ENCODE peak calls at places on chromosomes 11 and 22, in seven cellular contexts. U, C, J, R, N, E and K are unnamed samples.

GRCh38 chr11:68954970-68955958 is 25.5 kb downstream of the MRGPRD start:
- DNase-seq in R (no peak), C (peak), U (no peak), E (peak), N (peak), J (no peak), K (no peak)

GRCh38 chr22:29116397-29117123 is 43.7 kb downstream of the KREMEN1 start:
- DNase-seq in R (no peak), J (no peak), E (no peak), N (no peak), U (no peak), C (no peak), K (no peak)

GRCh38 chr11:60938500-60938899 is 13.5 kb downstream of the SLC15A3 start:
- DNase-seq in U (no peak), R (no peak), E (no peak), J (no peak), N (no peak), C (no peak), K (no peak)

GRCh38 chr11:46119352-46120216 is 1.7 kb downstream of the PHF21A start:
- DNase-seq in N (peak), E (peak), J (peak), C (peak), U (peak), R (peak), K (peak)

GRCh38 chr11:85945788-85946187 is 90.6 kb downstream of the CCDC83 start:
- DNase-seq in U (no peak), J (no peak), R (no peak), C (no peak), E (no peak), N (no peak), K (no peak)

GRCh38 chr11:96664108-96664507 is 274.3 kb downstream of the JRKL start:
- DNase-seq in J (no peak), R (no peak), U (no peak), C (no peak), N (no peak), E (no peak), K (no peak)

GRCh38 chr11:91231226-91231625 is 993.4 kb upstream of the FAT3 start:
- DNase-seq in J (no peak), C (no peak), R (no peak), U (no peak), N (no peak), E (no peak), K (no peak)

GRCh38 chr11:10454902-10455631 is at the start of gene AMPD3:
- DNase-seq in R (no peak), U (no peak), N (peak), J (no peak), C (no peak), E (peak), K (no peak)

GRCh38 chr22:19607198-19608113 is 83.2 kb upstream of the CLDN5 start:
- DNase-seq in C (no peak), R (no peak), E (no peak), J (no peak), N (peak), U (peak), K (no peak)

GRCh38 chr11:68659158-68659921 is 25.0 kb upstream of the GAL start:
- DNase-seq in R (no peak), J (no peak), C (peak), U (no peak), E (peak), N (peak), K (no peak)

GRCh38 chr11:75777461-75778110 is 9.0 kb downstream of the DGAT2 start:
- DNase-seq in U (no peak), E (no peak), C (no peak), J (no peak), N (no peak), R (no peak), K (no peak)

GRCh38 chr22:24433868-24434471 is 6.6 kb downstream of the ADORA2A start:
- DNase-seq in C (no peak), J (no peak), N (no peak), E (no peak), R (no peak), U (no peak), K (no peak)

GRCh38 chr11:2260491-2261364 is 9.7 kb downstream of the ASCL2 start:
- DNase-seq in E (peak), J (no peak), U (no peak), R (peak), C (no peak), N (no peak), K (no peak)

GRCh38 chr22:44454113-44454769 is 43.8 kb downstream of the RTL6 start:
- DNase-seq in U (peak), E (no peak), N (no peak), J (no peak), R (no peak), C (no peak), K (no peak)

GRCh38 chr11:74269161-74269809 is 42.2 kb downstream of the P4HA3 start:
- DNase-seq in U (no peak), J (no peak), E (no peak), R (no peak), C (no peak), N (peak), K (no peak)

GRCh38 chr11:128451651-128452470 is 135.5 kb downstream of the ETS1 start:
- DNase-seq in N (no peak), U (peak), E (peak), C (peak), J (no peak), R (no peak), K (no peak)

GRCh38 chr11:128450882-128451647 is 136.3 kb downstream of the ETS1 start:
- DNase-seq in C (no peak), U (no peak), N (no peak), R (no peak), E (no peak), J (no peak), K (no peak)

GRCh38 chr11:128447233-128447632 is 140.1 kb downstream of the ETS1 start:
- DNase-seq in R (no peak), E (no peak), J (no peak), U (no peak), N (no peak), C (no peak), K (no peak)

GRCh38 chr11:128448981-128449713 is 138.2 kb downstream of the ETS1 start:
- DNase-seq in U (no peak), E (no peak), N (no peak), C (no peak), R (no peak), J (no peak), K (no peak)

GRCh38 chr11:128448487-128448886 is 138.9 kb downstream of the ETS1 start:
- DNase-seq in U (peak), E (no peak), J (no peak), N (peak), C (no peak), R (no peak), K (no peak)
- H3K4me3 ChIP-seq in U (no peak), E (no peak), J (no peak), N (no peak), C (no peak), R (no peak), K (no peak)

GRCh38 chr11:111419641-111420327 is 40.7 kb upstream of the POU2AF1 start:
- DNase-seq in U (peak), C (no peak), N (no peak), R (no peak), J (no peak), E (no peak), K (no peak)
- H3K4me3 ChIP-seq in U (no peak), C (no peak), N (no peak), R (no peak), J (no peak), E (no peak), K (no peak)

GRCh38 chr11:116836648-116837023 is 786 bp downstream of the APOA1 start:
- DNase-seq in U (no peak), N (no peak), E (no peak), R (no peak), J (no peak), C (no peak), K (no peak)
- H3K4me3 ChIP-seq in U (no peak), N (no peak), E (no peak), R (no peak), J (no peak), C (no peak), K (no peak)

GRCh38 chr11:13134886-13135285 is 125.8 kb downstream of the RASSF10 start:
- DNase-seq in C (no peak), R (no peak), N (no peak), E (no peak), U (no peak), J (no peak), K (no peak)
- H3K4me3 ChIP-seq in C (no peak), R (no peak), N (no peak), E (no peak), U (no peak), J (no peak), K (no peak)

DNA sequence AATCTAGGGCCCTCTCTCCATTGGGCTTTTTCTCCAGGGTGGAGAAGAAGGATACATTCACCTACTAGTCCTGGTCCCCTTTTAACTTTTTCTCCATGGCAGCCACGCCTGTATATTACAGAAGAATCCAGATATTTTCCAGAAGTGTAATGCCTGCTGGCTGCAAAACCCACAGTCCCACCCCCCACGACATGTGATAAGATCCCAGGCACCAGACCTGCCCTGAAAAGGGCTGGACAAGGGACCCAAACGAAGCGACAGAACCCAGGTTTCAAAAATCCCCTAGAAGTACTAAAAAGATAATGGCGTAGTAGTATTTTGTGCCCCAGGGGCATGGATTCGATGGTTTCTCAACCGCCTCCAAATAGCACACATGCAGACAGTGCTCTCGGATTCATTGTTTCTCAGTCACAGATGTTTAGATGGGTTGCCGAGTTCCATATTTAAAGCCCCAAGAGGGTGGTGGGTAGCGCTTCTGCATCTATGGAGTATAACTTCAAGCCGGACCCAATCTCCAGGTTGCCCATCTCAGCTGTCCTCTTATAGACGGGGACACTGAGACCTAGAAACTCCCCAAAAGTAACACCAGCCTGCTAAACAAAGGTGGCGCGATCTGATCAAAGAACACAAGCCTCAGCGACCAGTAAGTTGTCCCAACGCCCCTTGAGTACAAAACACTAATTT is 2.6 kb downstream of the WT1 start:
- DNase-seq in C (no peak), R (no peak), N (no peak), E (no peak), U (no peak), J (no peak), K (no peak)
- H3K4me3 ChIP-seq in C (peak), R (no peak), N (no peak), E (peak), U (no peak), J (no peak), K (no peak)

GRCh38 chr11:116712428-116712827 is 60.4 kb downstream of the BUD13 start:
- DNase-seq in E (no peak), C (no peak), J (no peak), R (no peak), U (no peak), N (no peak), K (no peak)

GRCh38 chr11:116707746-116708145 is 65.0 kb downstream of the BUD13 start:
- DNase-seq in E (no peak), J (no peak), N (no peak), U (no peak), R (no peak), C (no peak), K (no peak)

GRCh38 chr11:116707250-116707649 is 65.5 kb downstream of the BUD13 start:
- DNase-seq in N (no peak), J (no peak), C (no peak), E (no peak), U (peak), R (no peak), K (no peak)

GRCh38 chr11:116710762-116711161 is 62.0 kb downstream of the BUD13 start:
- DNase-seq in R (no peak), N (no peak), C (no peak), J (no peak), E (no peak), U (no peak), K (no peak)

DNA sequence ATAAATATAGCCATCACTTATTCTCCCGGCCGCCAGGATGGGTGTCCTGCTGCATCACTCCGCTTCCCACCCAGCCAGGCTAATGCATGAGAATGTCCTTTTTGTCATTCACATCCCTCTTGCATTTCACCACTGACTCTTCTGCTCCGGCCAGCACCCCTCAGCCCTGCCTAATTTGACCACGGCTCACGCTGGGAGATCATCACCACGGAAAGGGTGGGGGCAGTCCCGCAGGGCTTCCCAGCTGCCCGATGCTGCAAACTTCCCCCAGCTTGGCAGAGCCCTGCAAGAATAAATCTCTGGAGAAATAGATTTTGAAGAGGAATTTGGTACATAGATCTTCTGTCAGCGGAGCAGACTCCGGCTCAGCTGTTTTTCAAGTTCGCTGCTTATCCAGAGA is 62.8 kb downstream of the BUD13 start:
- DNase-seq in R (no peak), U (no peak), E (no peak), J (no peak), C (no peak), N (no peak), K (no peak)
- H3K4me3 ChIP-seq in R (no peak), U (no peak), E (no peak), J (no peak), C (no peak), N (no peak), K (no peak)